ENCODE peak calls at places on chromosome 15, in five cellular contexts. A, C, T, X and O are unnamed samples.

GRCh38 chr15:62413786-62414185 is 248.7 kb upstream of the C2CD4B start:
- DNase-seq in A (no peak), T (no peak), C (no peak), X (no peak), O (no peak)

GRCh38 chr15:68209735-68210408 is 4.7 kb upstream of the CALML4 start:
- DNase-seq in T (no peak), X (peak; percentile 45), A (no peak), C (no peak), O (no peak)

GRCh38 chr15:23514492-23514891 is 51.0 kb upstream of the MKRN3 start:
- DNase-seq in X (no peak), A (no peak), C (no peak), T (no peak), O (no peak)

GRCh38 chr15:89150286-89150685 is 62.0 kb downstream of the ABHD2 start:
- DNase-seq in C (no peak), T (no peak), A (no peak), X (no peak), O (no peak)

GRCh38 chr15:85702321-85703230 is 92.1 kb downstream of the KLHL25 start:
- DNase-seq in C (no peak), X (no peak), T (no peak), A (no peak), O (no peak)

GRCh38 chr15:93801206-93801605 is 430.2 kb upstream of the MCTP2 start:
- DNase-seq in C (no peak), X (no peak), T (no peak), A (no peak), O (no peak)

GRCh38 chr15:67869700-67870099 is 29.9 kb upstream of the RNU6-1 start:
- DNase-seq in X (no peak), C (no peak), T (no peak), A (no peak), O (no peak)

GRCh38 chr15:38627684-38628277 is 63.2 kb upstream of the RASGRP1 start:
- DNase-seq in T (no peak), X (no peak), A (no peak), C (no peak), O (no peak)

GRCh38 chr15:87863152-87863551 is 393.4 kb downstream of the NTRK3 start:
- DNase-seq in A (no peak), T (no peak), C (no peak), X (no peak), O (no peak)

GRCh38 chr15:98528056-98528725 is 120.1 kb upstream of the IGF1R start:
- DNase-seq in A (no peak), T (no peak), X (no peak), C (no peak), O (no peak)

GRCh38 chr15:94882071-94882712 is 650.8 kb downstream of the MCTP2 start:
- DNase-seq in X (no peak), C (no peak), T (no peak), A (no peak), O (no peak)

GRCh38 chr15:64624242-64624641 is 151.1 kb downstream of the RBPMS2 start:
- DNase-seq in X (no peak), C (no peak), A (no peak), T (no peak), O (no peak)

GRCh38 chr15:85792872-85793621 is 1.7 kb downstream of the KLHL25 start:
- DNase-seq in A (no peak), C (no peak), T (no peak), X (no peak), O (no peak)